ENCODE peak calls at places on chromosomes 12 and 14, in nine cellular contexts. W is heart left ventricle, O is OCI-LY7, I is PC-3, V is pancreas, H is lower lobe of right lung, X is upper lobe of right lung, P is mucosa of descending colon, B is tibial nerve. R is an unnamed sample.

GRCh38 chr12:6097384-6097783 is 27.1 kb downstream of the VWF start:
- DNase-seq in V (no peak), X (no peak), B (no peak), I (peak; percentile 75), H (no peak), P (no peak), W (no peak), O (no peak), R (peak; percentile 28)

GRCh38 chr12:100666588-100666987 is 93.1 kb downstream of the GAS2L3 start:
- DNase-seq in X (no peak), O (no peak), P (no peak), W (no peak), B (no peak), V (no peak), H (no peak), I (no peak), R (no peak)

GRCh38 chr14:94839346-94839745 is 69.4 kb upstream of the GSC start:
- DNase-seq in P (no peak), H (no peak), V (no peak), O (no peak), X (no peak), B (no peak), I (no peak), W (no peak), R (no peak)

GRCh38 chr12:126891789-126892188 is 1375.2 kb upstream of the TMEM132C start:
- DNase-seq in H (no peak), P (no peak), O (no peak), W (no peak), B (no peak), V (no peak), X (no peak), I (peak; percentile 13), R (no peak)

GRCh38 chr14:95274283-95274682 is 45.4 kb downstream of the CLMN start:
- DNase-seq in O (no peak), I (no peak), W (no peak), H (no peak), V (no peak), B (no peak), X (no peak), P (peak; percentile 81), R (no peak)

GRCh38 chr12:57276935-57277563 is 26.1 kb upstream of the STAC3 start:
- DNase-seq in B (no peak), W (no peak), O (peak; percentile 38), H (no peak), P (no peak), V (no peak), X (no peak), I (peak; percentile 52), R (no peak)

GRCh38 chr14:90495357-90496276 is 98.8 kb downstream of the CALM1 start:
- DNase-seq in W (peak; percentile 50), H (no peak), X (no peak), I (peak; percentile 69), O (peak; percentile 58), P (no peak), B (no peak), V (peak; percentile 56), R (no peak)

GRCh38 chr12:122028601-122029560 is 7.2 kb downstream of the BCL7A start:
- DNase-seq in X (no peak), V (no peak), P (no peak), B (no peak), I (no peak), O (peak; percentile 65), H (no peak), W (no peak), R (no peak)

GRCh38 chr14:35112641-35113040 is 9.1 kb downstream of the PPP2R3C start:
- DNase-seq in H (no peak), O (no peak), V (no peak), X (no peak), I (no peak), W (no peak), B (no peak), P (no peak), R (no peak)
- H3K4me3 ChIP-seq in H (no peak overlapping the region), O (no peak overlapping the region), V (no peak overlapping the region), X (no peak overlapping the region), I (no peak overlapping the region), W (no peak overlapping the region), B (no peak overlapping the region), P (no peak overlapping the region), R (no peak overlapping the region)

GRCh38 chr14:39176263-39177167 is 1.5 kb downstream of the PNN start:
- DNase-seq in X (no peak), V (no peak), B (no peak), W (no peak), I (no peak), O (no peak), P (no peak), H (no peak), R (no peak)

GRCh38 chr14:39174560-39175444 is at the start of gene PNN:
- DNase-seq in B (peak; percentile 91), I (peak; percentile 99), O (peak; percentile 99), X (peak; percentile 97), W (peak; percentile 99), P (peak; percentile 97), H (peak; percentile 97), V (peak; percentile 99), R (peak; percentile 99)

GRCh38 chr14:39175445-39176262 is 600 bp downstream of the PNN start:
- DNase-seq in I (peak; percentile 33), V (no peak), P (peak; percentile 82), W (no peak), B (no peak), O (peak; percentile 68), X (peak; percentile 76), H (no peak), R (no peak)

GRCh38 chr14:39179042-39179441 is 4.0 kb downstream of the PNN start:
- DNase-seq in O (no peak), W (no peak), V (no peak), P (no peak), X (no peak), I (no peak), B (no peak), H (no peak), R (no peak)

DNA sequence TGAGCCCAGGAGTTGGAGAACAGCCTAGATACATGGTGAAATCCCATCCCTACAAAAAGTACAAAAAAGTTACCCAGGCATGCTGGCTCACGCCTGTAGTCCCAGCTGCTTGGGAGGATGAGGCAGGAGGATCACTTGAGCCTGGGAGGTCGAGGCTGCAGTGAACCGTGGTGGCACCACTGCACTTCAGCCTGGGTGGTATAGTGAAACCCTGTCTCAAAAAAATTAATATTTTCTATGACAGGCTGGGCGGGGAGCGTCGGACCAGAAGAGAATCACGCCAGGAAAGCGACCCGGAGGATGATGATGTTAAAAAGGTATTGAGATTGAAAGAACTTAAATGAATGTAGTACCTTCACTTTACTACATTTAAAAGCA is 2.1 kb downstream of the PNN start:
- DNase-seq in B (no peak), P (no peak), H (no peak), X (no peak), O (no peak), W (no peak), V (no peak), I (no peak), R (no peak)
- H3K4me1 ChIP-seq in B (peaks cover 40% of the 10 kb centered on the region), P (peaks cover 10% of the 10 kb centered on the region), H (peaks cover 31% of the 10 kb centered on the region), X (peaks cover 14% of the 10 kb centered on the region), O (peaks cover 27% of the 10 kb centered on the region), W (peaks cover 45% of the 10 kb centered on the region), V (peaks cover 11% of the 10 kb centered on the region), I (peaks cover 10% of the 10 kb centered on the region), R (peaks cover 13% of the 10 kb centered on the region)

GRCh38 chr12:46403732-46404097 is 31.1 kb upstream of the SLC38A2 start:
- DNase-seq in V (no peak), X (no peak), O (no peak), P (no peak), B (no peak), W (no peak), H (no peak), I (no peak), R (no peak)

GRCh38 chr12:46402861-46403731 is 30.5 kb upstream of the SLC38A2 start:
- DNase-seq in W (no peak), V (no peak), O (no peak), X (no peak), H (no peak), I (peak; percentile 17), B (no peak), P (no peak), R (no peak)

GRCh38 chr12:46402451-46402850 is 29.9 kb upstream of the SLC38A2 start:
- DNase-seq in W (no peak), V (no peak), H (no peak), O (no peak), P (no peak), X (no peak), B (no peak), I (peak; percentile 80), R (peak; percentile 75)

GRCh38 chr12:46400406-46400805 is 27.8 kb upstream of the SLC38A2 start:
- DNase-seq in O (no peak), W (no peak), V (no peak), I (no peak), B (no peak), P (no peak), X (no peak), H (no peak), R (no peak)

GRCh38 chr12:46401703-46402102 is 29.1 kb upstream of the SLC38A2 start:
- DNase-seq in B (peak; percentile 19), O (no peak), X (no peak), V (no peak), W (peak; percentile 46), I (no peak), H (no peak), P (no peak), R (no peak)
- TF ChIP-seq CTCF in B (peak; percentile 36), O (no peak), X (peak; percentile 28), V (no peak), W (peak; percentile 42), I (no peak), H (peak; percentile 8), P (no peak), R (peak; percentile 31)

GRCh38 chr12:67558775-67559174 is 89.8 kb upstream of the DYRK2 start:
- DNase-seq in I (no peak), W (no peak), O (peak; percentile 3), V (no peak), X (no peak), B (no peak), P (no peak), H (no peak), R (no peak)

GRCh38 chr12:67559751-67560150 is 88.8 kb upstream of the DYRK2 start:
- DNase-seq in V (no peak), I (no peak), O (no peak), B (no peak), X (no peak), H (no peak), P (no peak), W (no peak), R (no peak)

GRCh38 chr12:67568055-67568454 is 80.5 kb upstream of the DYRK2 start:
- DNase-seq in V (no peak), B (no peak), P (no peak), O (no peak), X (no peak), H (no peak), W (no peak), I (no peak), R (no peak)

DNA sequence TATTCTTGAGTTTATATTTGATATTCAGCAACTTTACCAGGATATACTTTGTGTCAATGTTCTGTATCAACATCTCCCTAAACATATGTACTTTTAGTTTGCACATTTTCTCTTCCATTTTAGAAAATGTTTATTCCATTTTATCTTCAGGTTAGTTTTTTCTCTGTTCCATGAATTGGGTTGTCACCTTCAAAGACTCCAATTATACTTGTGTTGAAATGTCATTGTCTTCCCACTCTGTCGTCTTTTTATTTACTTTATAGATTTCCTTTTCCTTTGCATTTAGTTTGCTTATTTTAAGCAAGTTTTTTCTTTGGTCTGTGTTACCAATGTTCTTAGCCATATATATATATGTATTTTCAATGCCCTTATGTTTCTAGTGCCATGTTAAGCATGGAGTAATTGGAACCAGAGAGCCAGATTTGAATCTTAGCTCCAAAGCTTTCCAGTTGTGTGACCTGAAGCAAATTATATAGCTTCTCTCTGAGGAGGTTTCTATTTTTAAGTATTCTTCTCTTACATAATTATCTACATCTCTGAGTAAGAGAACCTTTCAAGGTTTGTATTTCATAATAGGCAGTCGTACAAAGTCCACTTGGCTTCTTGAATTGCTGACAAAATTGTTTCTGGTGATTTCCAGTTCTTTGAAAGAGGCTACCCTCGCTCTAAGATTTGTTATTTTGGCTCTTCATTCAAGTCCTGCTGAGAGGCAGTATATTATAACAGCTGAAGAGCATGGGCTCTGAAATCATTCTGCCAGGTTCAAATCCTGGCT is 85.8 kb upstream of the DYRK2 start:
- DNase-seq in H (no peak), I (no peak), V (no peak), P (no peak), B (no peak), O (no peak), X (no peak), W (no peak), R (no peak)
- H3K4me3 ChIP-seq in H (no peak overlapping the region), I (no peak overlapping the region), V (no peak overlapping the region), P (no peak overlapping the region), B (no peak overlapping the region), O (no peak overlapping the region), X (no peak overlapping the region), W (no peak overlapping the region), R (no peak overlapping the region)